ENCODE peak calls at places on chromosomes 6 and 20, in five cellular contexts. V is A549, D is Calu3, L is neural progenitor cell, C is choroid plexus epithelial cell. F is an unnamed sample.

GRCh38 chr6:84777888-84778287 is 13.5 kb upstream of the TBX18 start:
- DNase-seq in V (no peak), D (no peak), C (no peak), L (no peak), F (no peak)

GRCh38 chr6:29631209-29631810 is 1.7 kb downstream of the GABBR1 start:
- DNase-seq in V (no peak), L (peak; percentile 47), D (no peak), C (no peak), F (no peak)

GRCh38 chr6:49550413-49551125 is at the start of gene C6orf141:
- DNase-seq in V (peak; percentile 60), C (peak; percentile 14), D (peak; percentile 83), L (peak; percentile 91), F (no peak)

GRCh38 chr20:59625214-59625922 is 21.0 kb downstream of the PHACTR3 start:
- DNase-seq in C (no peak), V (no peak), L (no peak), D (no peak), F (no peak)

GRCh38 chr6:138428943-138429616 is 25.1 kb downstream of the HEBP2 start:
- DNase-seq in L (peak; percentile 64), D (no peak), C (peak; percentile 81), V (peak; percentile 25), F (no peak)

GRCh38 chr6:82072113-82072512 is 175.4 kb downstream of the IBTK start:
- DNase-seq in V (no peak), C (peak; percentile 43), D (no peak), L (no peak), F (no peak)

GRCh38 chr6:147156799-147157382 is 47.3 kb upstream of the STXBP5 start:
- DNase-seq in L (no peak), D (no peak), V (no peak), C (peak; percentile 94), F (no peak)

GRCh38 chr6:37731888-37732287 is 34.2 kb upstream of the MDGA1 start:
- DNase-seq in V (no peak), C (no peak), D (peak; percentile 46), L (no peak), F (no peak)

GRCh38 chr6:7100751-7101078 is 7.0 kb upstream of the RREB1 start:
- DNase-seq in D (no peak), V (no peak), L (no peak), C (no peak), F (no peak)

GRCh38 chr20:35329435-35330139 is 37.4 kb upstream of the FAM83C start:
- DNase-seq in C (no peak), L (peak; percentile 65), D (peak; percentile 84), V (peak; percentile 84), F (no peak)

GRCh38 chr6:119493980-119494379 is 144.4 kb upstream of the MAN1A1 start:
- DNase-seq in D (no peak), C (no peak), V (no peak), L (no peak), F (no peak)

GRCh38 chr20:8223096-8223870 is 91.2 kb downstream of the PLCB1 start:
- DNase-seq in D (no peak), L (no peak), C (peak; percentile 91), V (no peak), F (no peak)

GRCh38 chr6:29295181-29295585 is 6.3 kb upstream of the OR14J1 start:
- DNase-seq in D (peak; percentile 17), L (no peak), V (no peak), C (no peak), F (no peak)

GRCh38 chr6:12962995-12963394 is 246.4 kb downstream of the PHACTR1 start:
- DNase-seq in L (no peak), V (no peak), D (no peak), C (peak; percentile 51), F (no peak)

GRCh38 chr6:14072084-14072483 is 45.5 kb upstream of the CD83 start:
- DNase-seq in D (no peak), L (no peak), C (peak; percentile 26), V (no peak), F (no peak)

GRCh38 chr6:138590796-138591709 is 91.8 kb upstream of the NHSL1 start:
- DNase-seq in D (peak; percentile 63), L (peak; percentile 82), C (peak; percentile 85), V (peak; percentile 53), F (no peak)

GRCh38 chr20:63028461-63028921 is 21.7 kb upstream of the BHLHE23 start:
- DNase-seq in V (no peak), D (no peak), C (no peak), L (peak; percentile 23), F (no peak)

GRCh38 chr6:39065561-39065960 is 17.0 kb downstream of the GLP1R start:
- DNase-seq in V (no peak), D (no peak), L (no peak), C (no peak), F (no peak)

GRCh38 chr20:52379723-52380336 is 188.3 kb upstream of the ZFP64 start:
- DNase-seq in D (peak; percentile 76), L (peak; percentile 45), V (peak; percentile 33), C (peak; percentile 51), F (no peak)

GRCh38 chr20:62603021-62603906 is 39.0 kb upstream of the SLCO4A1 start:
- DNase-seq in D (no peak), V (no peak), C (no peak), L (no peak), F (peak; percentile 48)

GRCh38 chr20:18004389-18005031 is 35.7 kb downstream of the MGME1 start:
- DNase-seq in C (peak; percentile 93), V (no peak), L (no peak), D (no peak), F (no peak)

GRCh38 chr20:58421497-58421850 is 32.4 kb downstream of the VAPB start:
- DNase-seq in D (no peak), C (no peak), V (no peak), L (no peak), F (no peak)

GRCh38 chr20:31693987-31694661 is 28.5 kb downstream of the BCL2L1 start:
- DNase-seq in L (peak; percentile 56), D (no peak), C (no peak), V (no peak), F (no peak)

GRCh38 chr6:13135152-13135551 is 193.2 kb downstream of the TBC1D7 start:
- DNase-seq in D (no peak), L (no peak), V (no peak), C (no peak), F (no peak)

GRCh38 chr20:36274248-36274841 is 31.8 kb upstream of the DLGAP4 start:
- DNase-seq in L (peak; percentile 11), D (no peak), V (no peak), C (no peak), F (no peak)

GRCh38 chr6:40930045-40930444 is 109.0 kb downstream of the UNC5CL start:
- DNase-seq in V (no peak), D (no peak), L (no peak), C (no peak), F (no peak)

GRCh38 chr6:135830971-135831370 is 20.5 kb upstream of the PDE7B start:
- DNase-seq in L (no peak), D (no peak), C (no peak), V (no peak), F (no peak)

GRCh38 chr6:130734161-130734560 is 93.0 kb upstream of the SMLR1 start:
- DNase-seq in V (no peak), L (no peak), C (no peak), D (no peak), F (no peak)

DNA sequence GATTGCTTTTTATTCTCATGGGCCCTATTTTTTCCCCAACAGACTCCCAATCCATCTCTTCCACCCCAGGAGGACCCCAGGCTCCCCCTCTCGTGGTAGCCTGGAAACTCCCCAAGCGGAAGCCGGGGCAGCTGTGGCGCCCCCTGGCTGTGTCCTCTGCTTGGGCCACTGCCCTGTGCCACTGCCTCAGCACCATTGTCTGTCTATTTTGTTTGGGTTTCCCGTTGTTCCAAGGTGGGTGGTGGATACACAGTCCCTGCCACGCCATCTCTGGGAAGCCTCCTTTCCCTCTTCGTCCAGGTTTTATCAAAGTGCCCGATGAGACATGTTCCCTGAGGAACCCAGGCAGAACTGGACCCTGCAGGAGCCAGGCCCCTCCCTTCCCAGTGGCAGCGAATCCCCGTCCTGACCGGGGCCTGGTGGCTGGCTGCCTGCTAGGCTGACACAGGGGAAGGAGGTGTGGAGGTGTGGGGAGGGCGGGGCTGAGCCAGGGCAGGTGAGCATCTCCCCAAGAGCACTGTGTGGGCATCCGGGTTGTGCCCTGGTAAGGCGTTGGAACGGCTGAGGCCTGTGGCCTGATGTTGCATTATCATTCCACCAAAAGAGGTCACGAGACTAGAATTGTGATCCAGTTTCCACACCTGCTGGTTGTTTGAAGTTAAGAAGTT is 228.2 kb downstream of the CDH4 start:
- DNase-seq in V (no peak), C (no peak), D (no peak), L (no peak), F (no peak)
- TF ChIP-seq CTCF in V (peak; percentile 11), C (peak; percentile 23), D (no peak), L (peak; percentile 43), F (no peak)

GRCh38 chr20:43959920-43960227 is 45.2 kb downstream of the TOX2 start:
- DNase-seq in V (no peak), D (no peak), C (no peak), L (no peak), F (no peak)

GRCh38 chr20:43961116-43961515 is 46.5 kb downstream of the TOX2 start:
- DNase-seq in V (no peak), D (no peak), C (no peak), L (no peak), F (no peak)

GRCh38 chr20:43960231-43960630 is 45.6 kb downstream of the TOX2 start:
- DNase-seq in C (no peak), D (no peak), L (no peak), V (no peak), F (no peak)

GRCh38 chr20:43958626-43959025 is 44.0 kb downstream of the TOX2 start:
- DNase-seq in L (no peak), C (no peak), V (no peak), D (no peak), F (no peak)

DNA sequence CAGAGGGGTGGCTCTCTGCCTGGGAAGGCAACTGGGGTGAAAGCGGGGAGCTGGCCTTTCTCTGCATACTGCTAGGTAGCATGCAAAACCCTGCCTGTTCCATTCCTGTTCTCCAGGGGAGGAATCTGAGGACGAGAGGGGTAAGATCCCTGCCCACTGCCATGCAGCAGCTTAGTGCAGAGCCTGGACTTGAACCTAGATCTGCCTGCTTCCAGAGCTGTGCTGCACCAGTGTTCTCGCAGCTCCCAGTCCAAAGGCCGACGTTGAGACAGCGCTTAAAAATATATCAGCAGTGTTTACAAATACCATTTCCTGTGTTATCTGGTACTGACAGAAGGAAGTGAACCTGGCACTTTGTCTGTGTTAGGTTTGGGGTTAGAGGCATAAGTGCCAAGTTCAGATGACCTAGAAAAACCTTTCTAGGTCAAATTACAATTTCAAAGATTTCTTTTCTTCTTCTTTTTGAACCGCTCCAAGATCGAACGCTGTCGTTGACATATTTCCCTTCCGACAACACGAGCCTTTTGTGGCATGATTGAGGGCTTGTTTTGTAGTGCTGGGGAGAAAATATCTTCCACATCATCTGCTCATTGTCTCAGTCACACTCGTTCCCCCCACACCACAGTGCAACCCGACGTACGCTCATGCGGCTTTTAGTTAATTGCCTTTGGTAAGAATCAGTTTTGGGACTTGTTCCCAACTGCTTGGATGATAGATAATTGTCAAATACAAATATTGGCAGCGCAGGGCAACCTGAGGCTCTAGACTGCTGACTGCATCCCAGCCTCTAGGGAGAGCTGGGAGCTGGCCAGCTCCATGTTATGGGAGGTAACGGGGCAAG is 44.6 kb downstream of the TOX2 start:
- DNase-seq in D (no peak), C (no peak), L (no peak), V (no peak), F (no peak)
- TF ChIP-seq CTCF in D (no peak), C (no peak), L (no peak), V (no peak), F (no peak)

GRCh38 chr6:79249136-79249535 is 14.7 kb upstream of the HMGN3 start:
- DNase-seq in L (no peak), D (no peak), C (no peak), V (no peak), F (no peak)
- TF ChIP-seq CTCF in L (no peak), D (no peak), C (no peak), V (no peak), F (no peak)

GRCh38 chr6:164106345-164106769 is 691.8 kb downstream of the QKI start:
- DNase-seq in D (peak; percentile 28), C (peak; percentile 60), V (no peak), L (peak; percentile 52), F (no peak)
- TF ChIP-seq CTCF in D (no peak), C (peak; percentile 78), V (no peak), L (peak; percentile 55), F (no peak)